ENCODE peak calls at places on chromosomes 11 and 22, in four cellular contexts. Q is B cell, C is SW 1271, G is pulmonary artery endothelial cell. T is an unnamed sample.

GRCh38 chr22:18970180-18970947 is 34.3 kb upstream of the PRODH start:
- DNase-seq in Q (peak), C (no peak), G (no peak), T (no peak)

GRCh38 chr22:28773461-28773867 is 969 bp downstream of the CCDC117 start:
- DNase-seq in Q (peak), C (no peak), G (no peak), T (peak)

GRCh38 chr11:7551571-7551970 is 37.8 kb downstream of the PPFIBP2 start:
- DNase-seq in Q (no peak), G (no peak), C (peak), T (no peak)

GRCh38 chr11:126440276-126440675 is 84.8 kb downstream of the ST3GAL4 start:
- DNase-seq in C (no peak), G (no peak), Q (no peak), T (no peak)

GRCh38 chr11:73226297-73227006 is 8.4 kb downstream of the P2RY2 start:
- DNase-seq in G (no peak), Q (peak), C (no peak), T (no peak)

GRCh38 chr11:77446911-77447629 is 26.8 kb downstream of the PAK1 start:
- DNase-seq in Q (no peak), G (no peak), C (no peak), T (no peak)

GRCh38 chr11:73157141-73158010 is 15.3 kb upstream of the FCHSD2 start:
- DNase-seq in C (no peak), G (no peak), Q (peak), T (peak)

GRCh38 chr11:65506770-65507485 is 8.1 kb downstream of the MALAT1 start:
- DNase-seq in C (no peak), G (peak), Q (no peak), T (peak)

GRCh38 chr22:20580611-20581502 is 73.4 kb downstream of the MED15 start:
- DNase-seq in C (no peak), Q (no peak), G (no peak), T (no peak)

GRCh38 chr11:75554258-75555022 is 7.6 kb upstream of the SERPINH1 start:
- DNase-seq in C (no peak), G (peak), Q (no peak), T (peak)

GRCh38 chr11:131763193-131763890 is 392.9 kb downstream of the NTM start:
- DNase-seq in G (no peak), Q (no peak), C (no peak), T (no peak)

GRCh38 chr11:8071616-8072581 is 9.1 kb upstream of the TUB start:
- DNase-seq in Q (no peak), C (no peak), G (no peak), T (no peak)

GRCh38 chr22:47626428-47627390 is 864.3 kb downstream of the TBC1D22A start:
- DNase-seq in G (no peak), Q (no peak), C (peak), T (peak)

GRCh38 chr22:49686495-49687219 is 141.0 kb downstream of the BRD1 start:
- DNase-seq in Q (no peak), G (no peak), C (no peak), T (no peak)

GRCh38 chr11:120505801-120506425 is 5.6 kb upstream of the GRIK4 start:
- DNase-seq in G (no peak), Q (no peak), C (no peak), T (no peak)

GRCh38 chr22:38201718-38202436 is at the start of gene MAFF:
- DNase-seq in C (peak), Q (peak), G (peak), T (peak)

GRCh38 chr22:34975721-34976120 is 90.2 kb upstream of the ISX start:
- DNase-seq in Q (no peak), G (no peak), C (no peak), T (peak)

GRCh38 chr22:38257170-38257569 is 15.6 kb downstream of the TMEM184B start:
- DNase-seq in Q (no peak), C (no peak), G (peak), T (no peak)

GRCh38 chr22:17130199-17130598 is 9.0 kb upstream of the TMEM121B start:
- DNase-seq in C (no peak), G (no peak), Q (no peak), T (no peak)

GRCh38 chr11:116807601-116808261 is 15.4 kb downstream of the APOA4 start:
- DNase-seq in C (no peak), Q (no peak), G (no peak), T (no peak)

GRCh38 chr11:41400124-41400523 is 59.3 kb downstream of the LRRC4C start:
- DNase-seq in Q (no peak), C (no peak), G (no peak), T (no peak)

T was measured in OCI-M1.